ENCODE peak calls at places on chromosomes 16 and 17, in five cellular contexts. S is aorta, G is mucosa of descending colon, J is thoracic aorta, E is LNCaP clone FGC. O is an unnamed sample.

GRCh38 chr17:42135151-42135550 is 12.5 kb downstream of the HSPB9 start:
- DNase-seq in S (no peak), G (no peak), J (no peak), E (no peak), O (no peak)

GRCh38 chr16:9053006-9053601 is 38.3 kb upstream of the HAPSTR1 start:
- DNase-seq in S (peak; percentile 59), G (no peak), J (peak; percentile 20), E (peak; percentile 40), O (peak; percentile 90)

GRCh38 chr16:85998868-85999729 is 100.1 kb downstream of the IRF8 start:
- DNase-seq in S (no peak), G (no peak), J (no peak), E (no peak), O (no peak)

GRCh38 chr16:73420244-73421040 is 372.5 kb upstream of the ZFHX3 start:
- DNase-seq in S (no peak), G (no peak), J (no peak), E (no peak), O (no peak)

GRCh38 chr17:10197721-10198508 is 491 bp downstream of the GAS7 start:
- DNase-seq in S (peak; percentile 60), G (no peak), J (no peak), E (no peak), O (peak; percentile 47)

GRCh38 chr16:648786-649589 is at the start of gene WDR90:
- DNase-seq in S (peak; percentile 96), G (peak; percentile 97), J (peak; percentile 64), E (peak; percentile 86), O (peak; percentile 94)

GRCh38 chr17:74842599-74843351 is 16.9 kb downstream of the GRIN2C start:
- DNase-seq in S (peak; percentile 81), G (peak; percentile 74), J (no peak), E (no peak), O (peak; percentile 75)

GRCh38 chr17:32699247-32699646 is 177.7 kb downstream of the MYO1D start:
- DNase-seq in S (no peak), G (no peak), J (no peak), E (no peak), O (no peak)

GRCh38 chr17:73686126-73686525 is 41.9 kb upstream of the SDK2 start:
- DNase-seq in S (no peak), G (no peak), J (no peak), E (no peak), O (peak; percentile 29)

GRCh38 chr16:4426021-4426684 is 485 bp downstream of the DNAJA3 start:
- DNase-seq in S (no peak), G (peak; percentile 55), J (no peak), E (no peak), O (peak; percentile 21)

GRCh38 chr17:5585814-5586558 is 1.7 kb upstream of the NLRP1 start:
- DNase-seq in S (no peak), G (no peak), J (no peak), E (no peak), O (no peak)

GRCh38 chr16:1135459-1135825 is 17.5 kb upstream of the CACNA1H start:
- DNase-seq in S (no peak), G (no peak), J (no peak), E (no peak), O (no peak)

GRCh38 chr17:78748048-78748729 is 33.9 kb downstream of the CYTH1 start:
- DNase-seq in S (no peak), G (no peak), J (no peak), E (no peak), O (no peak)

GRCh38 chr16:71288890-71289731 is at the start of gene CMTR2:
- DNase-seq in S (peak; percentile 96), G (peak; percentile 97), J (peak; percentile 59), E (peak; percentile 96), O (peak; percentile 96)

GRCh38 chr16:25108054-25108453 is 3.5 kb upstream of the LCMT1 start:
- DNase-seq in S (no peak), G (no peak), J (no peak), E (no peak), O (peak; percentile 28)

GRCh38 chr16:50254072-50254471 is 12.3 kb upstream of the ADCY7 start:
- DNase-seq in S (no peak), G (peak; percentile 21), J (no peak), E (no peak), O (no peak)

GRCh38 chr16:84726670-84727467 is 27.1 kb downstream of the USP10 start:
- DNase-seq in S (peak; percentile 62), G (no peak), J (no peak), E (no peak), O (peak; percentile 36)

O was measured in WTC11.